ENCODE peak calls at places on chromosomes 16 and 17, in eight cellular contexts. C is neural progenitor cell, X is mucosa of descending colon, U is NB4, N is uterus, Y is AG09309, V is choroid plexus epithelial cell, W is lower leg skin. M is an unnamed sample.

GRCh38 chr17:46832306-46832895 is 13.9 kb upstream of the WNT3 start:
- DNase-seq in W (no peak), Y (no peak), V (no peak), C (peak; percentile 85), N (no peak), X (no peak), U (no peak), M (no peak)

GRCh38 chr17:40415390-40415789 is 2.3 kb downstream of the TOP2A start:
- DNase-seq in V (peak; percentile 76), W (no peak), N (no peak), Y (peak; percentile 13), U (peak; percentile 61), C (peak; percentile 33), X (no peak), M (peak; percentile 52)

GRCh38 chr16:12111223-12111622 is 134.7 kb downstream of the SNX29 start:
- DNase-seq in X (no peak), U (no peak), V (no peak), N (no peak), C (no peak), W (no peak), Y (no peak), M (no peak)

GRCh38 chr17:75694536-75694935 is 26.7 kb upstream of the ITGB4 start:
- DNase-seq in Y (no peak), C (no peak), V (no peak), N (no peak), U (no peak), X (peak; percentile 27), W (no peak), M (no peak)

GRCh38 chr16:10668322-10669045 is 26.2 kb downstream of the TEKT5 start:
- DNase-seq in X (no peak), V (peak; percentile 25), N (no peak), U (peak; percentile 34), W (no peak), Y (no peak), C (peak; percentile 76), M (no peak)

GRCh38 chr17:77320046-77320445 is 179.3 kb downstream of the SEC14L1 start:
- DNase-seq in U (peak; percentile 82), Y (no peak), W (peak; percentile 94), V (peak; percentile 84), N (peak; percentile 70), X (peak; percentile 37), C (no peak), M (no peak)

GRCh38 chr17:29733151-29733550 is 110.4 kb upstream of the CORO6 start:
- DNase-seq in X (no peak), V (peak; percentile 83), N (no peak), U (no peak), C (no peak), Y (no peak), W (no peak), M (no peak)

GRCh38 chr16:12539185-12539929 is 264.3 kb downstream of the CPPED1 start:
- DNase-seq in V (peak; percentile 22), C (no peak), N (no peak), W (no peak), Y (peak; percentile 61), U (peak; percentile 66), X (no peak), M (no peak)

GRCh38 chr16:81174644-81175324 is 63.7 kb upstream of the BCO1 start:
- DNase-seq in N (no peak), V (peak; percentile 53), U (no peak), Y (no peak), W (no peak), X (no peak), C (no peak), M (no peak)

GRCh38 chr16:86303787-86304685 is 206.3 kb upstream of the FOXF1 start:
- DNase-seq in X (peak; percentile 53), W (peak; percentile 61), Y (no peak), N (peak; percentile 68), V (no peak), C (no peak), U (no peak), M (no peak)

GRCh38 chr17:69654981-69655581 is 240.6 kb downstream of the MAP2K6 start:
- DNase-seq in Y (peak; percentile 68), U (no peak), X (no peak), W (no peak), N (no peak), C (no peak), V (peak; percentile 91), M (no peak)
- H3K4me3 ChIP-seq in Y (no peak overlapping the region), U (no peak overlapping the region), X (no peak overlapping the region), W (no peak overlapping the region), N (no peak overlapping the region), C (no peak overlapping the region), V (no peak overlapping the region), M (no peak overlapping the region)

DNA sequence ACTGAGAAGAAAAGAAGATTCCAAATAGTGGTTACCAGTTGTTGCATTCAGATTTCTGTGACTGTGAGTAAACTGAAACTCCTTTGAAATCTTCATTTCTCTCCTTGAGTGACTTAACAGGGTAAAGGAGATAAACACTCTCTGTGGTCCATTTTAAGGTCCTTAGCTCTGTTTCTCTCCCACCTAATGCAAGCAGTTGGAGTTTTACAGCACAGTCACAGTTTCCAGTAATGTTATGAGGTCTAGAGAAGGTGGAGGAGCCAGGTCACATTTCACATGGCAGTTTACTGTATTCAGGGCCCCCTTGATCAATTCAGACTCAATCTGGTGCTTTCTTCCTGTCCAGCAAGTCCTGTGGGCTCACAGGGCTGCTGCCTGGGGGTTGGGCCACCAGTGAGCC is 32.2 kb upstream of the SLC12A3 start:
- DNase-seq in W (no peak), N (no peak), Y (no peak), U (no peak), X (no peak), V (no peak), C (no peak), M (no peak)
- H3K4me3 ChIP-seq in W (no peak overlapping the region), N (no peak overlapping the region), Y (no peak overlapping the region), U (no peak overlapping the region), X (no peak overlapping the region), V (no peak overlapping the region), C (no peak overlapping the region), M (no peak overlapping the region)

GRCh38 chr17:48549909-48550308 is 5.0 kb upstream of the HOXB2 start:
- DNase-seq in V (no peak), U (no peak), N (no peak), C (no peak), X (no peak), Y (no peak), W (no peak), M (no peak)
- H3K4me3 ChIP-seq in V (no peak overlapping the region), U (no peak overlapping the region), N (no peak overlapping the region), C (no peak overlapping the region), X (no peak overlapping the region), Y (no peak overlapping the region), W (no peak overlapping the region), M (no peak overlapping the region)

GRCh38 chr16:84863485-84863814 is 43.7 kb downstream of the CRISPLD2 start:
- DNase-seq in X (no peak), N (no peak), C (no peak), U (no peak), Y (no peak), W (no peak), V (no peak), M (no peak)
- H3K4me3 ChIP-seq in X (no peak overlapping the region), N (no peak overlapping the region), C (no peak overlapping the region), U (no peak overlapping the region), Y (no peak overlapping the region), W (no peak overlapping the region), V (no peak overlapping the region), M (no peak overlapping the region)

GRCh38 chr16:69613283-69614154 is 47.8 kb downstream of the NFAT5 start:
- DNase-seq in N (no peak), X (no peak), W (no peak), V (peak; percentile 65), U (peak; percentile 24), Y (peak; percentile 3), C (no peak), M (no peak)

GRCh38 chr16:69606985-69607384 is 41.2 kb downstream of the NFAT5 start:
- DNase-seq in Y (no peak), C (no peak), V (no peak), N (no peak), X (no peak), U (no peak), W (no peak), M (no peak)

GRCh38 chr16:69607674-69608073 is 41.9 kb downstream of the NFAT5 start:
- DNase-seq in W (no peak), C (no peak), X (no peak), N (no peak), Y (no peak), V (no peak), U (no peak), M (no peak)

GRCh38 chr16:69610356-69610755 is 44.6 kb downstream of the NFAT5 start:
- DNase-seq in V (peak; percentile 18), N (no peak), X (no peak), Y (no peak), W (no peak), C (peak; percentile 31), U (no peak), M (no peak)

DNA sequence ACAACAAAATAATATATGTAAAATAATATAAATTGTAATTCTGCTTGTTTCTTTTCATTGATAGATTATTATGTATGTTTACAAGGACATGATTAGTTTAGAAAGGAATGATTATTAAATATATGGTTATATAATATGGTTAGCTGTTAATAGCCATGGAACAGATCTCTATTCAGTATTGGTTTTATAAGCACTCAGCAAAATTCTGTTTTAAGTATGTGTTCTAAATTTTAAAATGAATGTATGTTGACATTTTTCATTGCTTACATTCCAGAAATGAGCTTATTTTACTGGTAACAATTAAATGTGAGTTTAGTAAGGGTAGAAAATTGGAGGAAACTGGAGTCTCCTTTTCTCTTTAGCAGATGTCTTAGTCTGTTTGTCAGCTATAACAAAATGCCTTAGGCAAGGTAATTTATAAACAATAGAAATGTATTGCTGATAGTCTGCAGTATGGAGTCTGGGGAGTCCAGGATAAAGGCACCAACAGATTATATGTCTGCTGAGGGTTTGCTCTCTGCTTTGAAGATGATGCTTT is 45.4 kb downstream of the NFAT5 start:
- DNase-seq in C (no peak), V (no peak), N (no peak), Y (no peak), U (no peak), X (no peak), W (no peak), M (no peak)
- H3K4me3 ChIP-seq in C (no peak overlapping the region), V (no peak overlapping the region), N (no peak overlapping the region), Y (no peak overlapping the region), U (no peak overlapping the region), X (no peak overlapping the region), W (no peak overlapping the region), M (no peak overlapping the region)